ENCODE peak calls at places on chromosomes 16 and 17, in four cellular contexts. One of them, this sample, is unnamed.

GRCh38 chr16:70795513-70795912 is 5.4 kb downstream of the VAC14 start:
- DNase-seq in GM12878: no peak
- DNase-seq in K562: no peak
- DNase-seq in HepG2: no peak
- DNase-seq in this sample: no peak

GRCh38 chr17:82787081-82787848 is 35.4 kb downstream of the TBCD start:
- DNase-seq in HepG2: no peak
- DNase-seq in GM12878: no peak
- DNase-seq in K562: no peak
- DNase-seq in this sample: no peak

GRCh38 chr17:74513987-74514631 is 17.2 kb downstream of the CD300LB start:
- DNase-seq in GM12878: peak; percentile 73
- DNase-seq in HepG2: peak; percentile 40
- DNase-seq in K562: peak; percentile 32
- DNase-seq in this sample: no peak

GRCh38 chr16:87457051-87457611 is 35.7 kb downstream of the ZCCHC14 start:
- DNase-seq in HepG2: no peak
- DNase-seq in K562: no peak
- DNase-seq in GM12878: no peak
- DNase-seq in this sample: no peak

GRCh38 chr16:28534542-28535373 is 4.0 kb downstream of the NUPR1 start:
- DNase-seq in HepG2: no peak
- DNase-seq in GM12878: no peak
- DNase-seq in K562: no peak
- DNase-seq in this sample: no peak

GRCh38 chr16:3825103-3825502 is 55.4 kb downstream of the CREBBP start:
- DNase-seq in K562: no peak
- DNase-seq in HepG2: no peak
- DNase-seq in GM12878: no peak
- DNase-seq in this sample: no peak

GRCh38 chr17:42686520-42687137 is 4.3 kb downstream of the CNTNAP1 start:
- DNase-seq in K562: no peak
- DNase-seq in HepG2: no peak
- DNase-seq in GM12878: no peak
- DNase-seq in this sample: no peak

GRCh38 chr16:54657058-54657708 is 273.5 kb upstream of the IRX5 start:
- DNase-seq in GM12878: no peak
- DNase-seq in K562: no peak
- DNase-seq in HepG2: no peak
- DNase-seq in this sample: no peak

GRCh38 chr17:62627904-62628603 is 584 bp downstream of the MRC2 start:
- DNase-seq in K562: peak; percentile 76
- DNase-seq in HepG2: no peak
- DNase-seq in GM12878: no peak
- DNase-seq in this sample: no peak

GRCh38 chr17:61457226-61457983 is 5.2 kb downstream of the TBX4 start:
- DNase-seq in HepG2: no peak
- DNase-seq in GM12878: no peak
- DNase-seq in K562: no peak
- DNase-seq in this sample: peak; percentile 55

GRCh38 chr17:61458491-61459433 is 6.5 kb downstream of the TBX4 start:
- DNase-seq in GM12878: no peak
- DNase-seq in HepG2: no peak
- DNase-seq in K562: no peak
- DNase-seq in this sample: no peak

GRCh38 chr17:61456688-61457225 is 4.5 kb downstream of the TBX4 start:
- DNase-seq in HepG2: no peak
- DNase-seq in K562: no peak
- DNase-seq in GM12878: no peak
- DNase-seq in this sample: no peak

GRCh38 chr17:61459434-61459809 is 7.2 kb downstream of the TBX4 start:
- DNase-seq in HepG2: no peak
- DNase-seq in GM12878: no peak
- DNase-seq in K562: no peak
- DNase-seq in this sample: no peak

GRCh38 chr17:61458000-61458399 is 5.8 kb downstream of the TBX4 start:
- DNase-seq in HepG2: no peak
- DNase-seq in GM12878: no peak
- DNase-seq in K562: no peak
- DNase-seq in this sample: no peak
- TF ChIP-seq TCF7 in HepG2: no peak
- TF ChIP-seq TCF7 in GM12878: no peak
- TF ChIP-seq TCF7 in K562: no peak
- TF ChIP-seq TCF7 in this sample: no peak

DNA sequence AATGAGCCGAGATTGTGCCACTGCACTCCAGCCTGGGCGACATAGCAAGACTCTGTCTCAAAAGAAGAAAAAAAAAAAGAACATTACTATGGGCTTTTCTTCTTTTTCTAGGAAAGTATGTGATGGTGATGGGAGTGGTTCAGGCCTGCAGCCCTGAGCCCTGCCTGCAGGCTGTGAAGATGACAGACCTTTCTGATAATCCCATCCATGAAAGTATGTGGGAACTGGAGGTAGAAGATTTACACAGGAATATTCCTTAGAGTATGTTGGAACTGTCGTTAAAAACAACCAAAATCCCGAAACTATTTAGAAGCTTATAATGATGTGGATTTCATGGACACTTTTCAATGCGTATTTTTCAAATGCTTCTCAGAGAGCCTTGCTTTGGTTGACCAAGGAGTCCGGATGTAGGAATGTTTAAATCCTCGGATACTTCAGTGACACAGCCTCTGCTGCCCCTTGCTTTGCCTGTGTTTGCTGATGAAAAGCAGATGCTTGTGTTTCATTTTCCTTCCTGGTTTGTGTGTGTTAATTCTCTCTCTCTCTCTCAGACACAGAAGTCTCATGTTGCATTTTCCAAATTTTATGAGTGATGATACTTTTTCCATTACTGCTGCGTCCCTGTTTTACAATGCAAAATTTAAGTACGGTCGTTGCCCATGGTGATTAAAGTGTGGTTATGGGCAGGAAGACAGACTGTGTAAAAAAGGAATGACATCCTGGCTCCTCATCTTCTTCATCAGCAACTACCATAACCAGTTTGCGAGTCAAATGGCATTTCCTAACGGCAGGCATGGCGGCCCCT is 5.5 kb downstream of the RMI2 start:
- DNase-seq in GM12878: no peak
- DNase-seq in HepG2: no peak
- DNase-seq in K562: no peak
- DNase-seq in this sample: no peak
- TF ChIP-seq ETV6 in GM12878: no peak
- TF ChIP-seq ETV6 in HepG2: no peak
- TF ChIP-seq ETV6 in K562: no peak
- TF ChIP-seq ETV6 in this sample: no peak

GRCh38 chr17:50689956-50690886 is 17.5 kb downstream of the ANKRD40 start:
- DNase-seq in HepG2: no peak
- DNase-seq in GM12878: no peak
- DNase-seq in K562: no peak
- DNase-seq in this sample: no peak

GRCh38 chr17:50687200-50688066 is 20.3 kb downstream of the ANKRD40 start:
- DNase-seq in K562: no peak
- DNase-seq in GM12878: no peak
- DNase-seq in HepG2: peak; percentile 85
- DNase-seq in this sample: peak; percentile 46

GRCh38 chr17:50690887-50691549 is 16.7 kb downstream of the ANKRD40 start:
- DNase-seq in HepG2: no peak
- DNase-seq in K562: no peak
- DNase-seq in GM12878: no peak
- DNase-seq in this sample: no peak

GRCh38 chr17:50688168-50688719 is 19.5 kb downstream of the ANKRD40 start:
- DNase-seq in K562: no peak
- DNase-seq in GM12878: no peak
- DNase-seq in HepG2: no peak
- DNase-seq in this sample: no peak

GRCh38 chr17:50689251-50689650 is 18.5 kb downstream of the ANKRD40 start:
- DNase-seq in K562: peak; percentile 31
- DNase-seq in GM12878: no peak
- DNase-seq in HepG2: no peak
- DNase-seq in this sample: no peak
- TF ChIP-seq TCF7 in K562: no peak
- TF ChIP-seq TCF7 in GM12878: no peak
- TF ChIP-seq TCF7 in HepG2: no peak
- TF ChIP-seq TCF7 in this sample: no peak

DNA sequence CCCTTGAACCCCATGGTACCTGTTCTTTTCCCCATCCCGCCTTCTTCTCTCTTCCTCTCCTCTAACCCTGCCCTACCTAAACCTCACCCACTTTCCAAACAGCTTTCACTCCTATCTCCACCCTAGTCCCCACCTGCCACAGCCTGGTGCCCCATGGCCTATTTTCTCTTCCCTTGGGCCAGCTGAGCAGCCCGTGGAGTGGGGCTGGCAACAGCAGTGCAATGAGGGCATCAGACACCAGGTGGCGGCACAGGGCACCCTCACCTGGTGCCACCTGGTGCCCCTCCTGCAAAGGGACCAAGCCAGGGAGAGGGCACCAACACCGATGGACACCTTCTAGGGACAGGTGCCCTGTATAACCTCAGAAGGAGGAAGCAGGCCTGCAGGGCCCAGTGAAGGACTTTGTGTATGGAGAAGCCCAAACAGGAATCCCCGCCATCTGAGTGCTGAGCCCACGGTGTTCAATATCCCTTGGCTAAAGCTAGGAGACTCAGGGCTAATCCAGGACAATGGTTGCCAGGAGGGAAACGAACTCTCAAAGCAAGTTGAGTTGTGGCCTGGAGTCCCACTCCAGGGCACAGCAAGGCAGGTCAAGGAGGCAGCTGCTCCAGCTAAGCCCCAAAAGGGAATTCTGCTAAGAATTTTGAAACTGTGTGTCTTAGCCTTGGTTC is 4.0 kb upstream of the ABCC3 start:
- DNase-seq in K562: peak; percentile 40
- DNase-seq in GM12878: no peak
- DNase-seq in HepG2: peak; percentile 52
- DNase-seq in this sample: peak; percentile 79
- TF ChIP-seq ETV6 in K562: no peak
- TF ChIP-seq ETV6 in GM12878: no peak
- TF ChIP-seq ETV6 in HepG2: peak; percentile 52
- TF ChIP-seq ETV6 in this sample: no peak

GRCh38 chr17:38583833-38584349 is 21.9 kb downstream of the SRCIN1 start:
- DNase-seq in GM12878: no peak
- DNase-seq in HepG2: no peak
- DNase-seq in K562: no peak
- DNase-seq in this sample: no peak

GRCh38 chr17:38585805-38586529 is 19.8 kb downstream of the SRCIN1 start:
- DNase-seq in HepG2: no peak
- DNase-seq in K562: no peak
- DNase-seq in GM12878: no peak
- DNase-seq in this sample: no peak

GRCh38 chr17:38585056-38585804 is 20.5 kb downstream of the SRCIN1 start:
- DNase-seq in HepG2: peak; percentile 33
- DNase-seq in K562: peak; percentile 46
- DNase-seq in GM12878: no peak
- DNase-seq in this sample: no peak

GRCh38 chr17:38583176-38583575 is 22.6 kb downstream of the SRCIN1 start:
- DNase-seq in HepG2: no peak
- DNase-seq in K562: no peak
- DNase-seq in GM12878: no peak
- DNase-seq in this sample: no peak

DNA sequence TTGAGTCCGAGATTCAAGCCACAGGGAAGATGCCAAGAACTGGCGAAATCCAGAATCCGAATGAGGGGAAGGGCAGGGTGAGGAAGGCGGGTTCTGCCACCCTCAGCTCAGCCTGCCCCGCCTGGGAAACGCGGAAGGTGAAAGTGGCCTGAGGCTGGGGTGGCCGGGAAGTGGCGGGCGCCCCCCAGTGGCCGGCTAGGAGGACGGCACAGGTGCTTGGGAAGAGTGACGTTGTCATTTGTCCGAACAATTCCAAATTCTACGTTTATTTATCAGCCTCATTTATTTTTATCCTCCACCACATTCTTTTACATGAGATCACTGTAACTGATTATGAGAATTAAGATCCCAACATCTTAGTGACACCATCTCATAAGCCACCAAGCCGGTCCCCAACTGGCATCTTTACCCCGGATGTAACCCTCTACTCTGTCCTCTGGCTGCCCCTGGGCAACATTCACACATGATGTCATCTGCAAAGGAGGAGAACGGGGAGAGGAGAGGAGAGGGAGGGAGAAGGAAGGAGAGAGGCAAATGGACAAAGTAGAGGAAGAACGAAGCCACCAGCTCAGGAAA is 21.3 kb downstream of the SRCIN1 start:
- DNase-seq in GM12878: no peak
- DNase-seq in K562: peak; percentile 84
- DNase-seq in HepG2: peak; percentile 41
- DNase-seq in this sample: peak; percentile 78
- TF ChIP-seq TCF7 in GM12878: no peak
- TF ChIP-seq TCF7 in K562: no peak
- TF ChIP-seq TCF7 in HepG2: no peak
- TF ChIP-seq TCF7 in this sample: no peak

DNA sequence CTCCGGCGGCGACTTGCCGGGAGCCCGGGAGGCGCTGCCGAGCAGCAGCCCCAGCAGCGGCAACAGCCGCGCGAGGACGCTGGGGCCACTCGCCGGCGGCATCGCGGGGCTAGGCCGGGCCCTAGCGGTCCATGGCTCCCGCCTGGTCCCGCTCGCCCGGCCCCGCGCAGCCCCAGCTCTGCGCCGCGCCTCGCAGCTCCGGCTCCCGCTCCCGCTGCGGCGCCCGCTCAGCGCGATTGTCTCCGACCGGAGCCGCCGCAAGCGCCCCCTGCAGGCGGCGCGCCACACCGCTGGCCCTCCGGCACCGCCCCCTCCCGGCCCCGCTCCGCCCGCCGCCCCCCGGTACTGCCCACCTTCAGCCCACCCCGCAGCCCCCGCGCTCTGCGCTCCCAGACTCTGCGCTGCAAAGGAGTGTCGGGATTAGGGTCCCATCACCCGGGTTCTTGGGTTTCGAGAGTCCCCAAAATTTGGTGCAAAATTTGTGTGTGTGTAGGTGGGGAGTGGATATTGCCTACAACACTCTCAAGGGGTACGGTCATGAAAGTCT is at the start of gene FAM171A2:
- DNase-seq in HepG2: no peak
- DNase-seq in K562: peak; percentile 89
- DNase-seq in GM12878: no peak
- DNase-seq in this sample: peak; percentile 79
- TF ChIP-seq ETV6 in HepG2: no peak
- TF ChIP-seq ETV6 in K562: no peak
- TF ChIP-seq ETV6 in GM12878: no peak
- TF ChIP-seq ETV6 in this sample: no peak

GRCh38 chr16:24970708-24971107 is 44.5 kb downstream of the ARHGAP17 start:
- DNase-seq in HepG2: no peak
- DNase-seq in GM12878: no peak
- DNase-seq in K562: no peak
- DNase-seq in this sample: no peak
- TF ChIP-seq TCF7 in HepG2: no peak
- TF ChIP-seq TCF7 in GM12878: no peak
- TF ChIP-seq TCF7 in K562: no peak
- TF ChIP-seq TCF7 in this sample: no peak

GRCh38 chr16:66511615-66512500 is 38.1 kb downstream of the TK2 start:
- DNase-seq in K562: no peak
- DNase-seq in HepG2: no peak
- DNase-seq in GM12878: no peak
- DNase-seq in this sample: peak; percentile 46
- TF ChIP-seq ETV6 in K562: no peak
- TF ChIP-seq ETV6 in HepG2: no peak
- TF ChIP-seq ETV6 in GM12878: no peak
- TF ChIP-seq ETV6 in this sample: no peak